ENCODE peak calls at places on chromosome 4, in seven cellular contexts. P is brain microvascular endothelial cell, G is NB4, V is dorsolateral prefrontal cortex, A is Peyer's patch, M is cardiac muscle cell, H is AG04450. K is an unnamed sample.

GRCh38 chr4:20078644-20079043 is 173.1 kb upstream of the SLIT2 start:
- DNase-seq in A (no peak), H (no peak), V (no peak), P (no peak), G (no peak), M (no peak), K (no peak)

GRCh38 chr4:99395595-99396364 is 39.4 kb downstream of the ADH7 start:
- DNase-seq in H (no peak), M (no peak), G (no peak), A (no peak), P (peak; percentile 62), V (no peak), K (no peak)

GRCh38 chr4:69601065-69601464 is 38.4 kb downstream of the UGT2A2 start:
- DNase-seq in G (no peak), H (no peak), M (no peak), V (no peak), P (no peak), A (no peak), K (no peak)

GRCh38 chr4:99816611-99817309 is at the start of gene DAPP1:
- DNase-seq in V (no peak), A (peak; percentile 93), H (no peak), G (peak; percentile 85), M (no peak), P (no peak), K (no peak)

GRCh38 chr4:127622923-127623754 is 9.6 kb upstream of the INTU start:
- DNase-seq in A (no peak), V (no peak), P (peak; percentile 29), H (no peak), M (peak; percentile 54), G (peak; percentile 47), K (no peak)

GRCh38 chr4:82688091-82688815 is 110.3 kb downstream of the SCD5 start:
- DNase-seq in P (no peak), M (no peak), H (no peak), V (no peak), G (no peak), A (no peak), K (no peak)

GRCh38 chr4:177322156-177322685 is 12.5 kb downstream of the NEIL3 start:
- DNase-seq in M (no peak), P (no peak), V (no peak), G (no peak), H (no peak), A (no peak), K (no peak)

GRCh38 chr4:95417531-95417930 is 131.2 kb downstream of the UNC5C start:
- DNase-seq in H (no peak), M (no peak), P (no peak), A (no peak), V (no peak), G (no peak), K (no peak)

GRCh38 chr4:134202136-134202535 is 547 bp upstream of the PABPC4L start:
- DNase-seq in P (no peak), A (no peak), M (no peak), H (no peak), G (no peak), V (no peak), K (no peak)

GRCh38 chr4:77734928-77735327 is 84.2 kb downstream of the CNOT6L start:
- DNase-seq in M (no peak), V (no peak), H (peak; percentile 26), P (peak; percentile 77), G (peak; percentile 90), A (no peak), K (peak; percentile 68)

GRCh38 chr4:125719987-125720386 is 405.2 kb downstream of the FAT4 start:
- DNase-seq in A (no peak), M (no peak), P (peak; percentile 16), V (no peak), G (no peak), H (no peak), K (no peak)

GRCh38 chr4:29596228-29596627 is 1123.9 kb upstream of the PCDH7 start:
- DNase-seq in H (no peak), P (no peak), M (no peak), G (no peak), V (no peak), A (no peak), K (no peak)

GRCh38 chr4:115126487-115126886 is 13.1 kb upstream of the NDST4 start:
- DNase-seq in G (no peak), A (no peak), M (peak; percentile 39), P (peak; percentile 69), H (no peak), V (no peak), K (no peak)

GRCh38 chr4:11669156-11669555 is 240.5 kb upstream of the HS3ST1 start:
- DNase-seq in H (no peak), A (no peak), G (no peak), P (peak; percentile 3), M (no peak), V (no peak), K (peak; percentile 78)

GRCh38 chr4:140721088-140721421 is 35.1 kb downstream of the TBC1D9 start:
- DNase-seq in P (no peak), A (no peak), G (no peak), V (no peak), H (no peak), M (no peak), K (no peak)

GRCh38 chr4:8135666-8136065 is 22.9 kb downstream of the ABLIM2 start:
- DNase-seq in A (no peak), H (no peak), V (no peak), M (peak; percentile 71), G (no peak), P (no peak), K (no peak)

GRCh38 chr4:52618795-52619590 is 40.1 kb downstream of the USP46 start:
- DNase-seq in A (no peak), P (no peak), H (no peak), G (no peak), M (peak; percentile 51), V (no peak), K (no peak)

GRCh38 chr4:39970559-39971270 is 7.0 kb downstream of the PDS5A start:
- DNase-seq in P (no peak), M (no peak), G (peak; percentile 23), H (no peak), V (no peak), A (peak; percentile 65), K (peak; percentile 57)

GRCh38 chr4:151228196-151229119 is 48.5 kb upstream of the PRSS48 start:
- DNase-seq in P (peak; percentile 35), V (no peak), G (no peak), M (no peak), A (no peak), H (no peak), K (no peak)

GRCh38 chr4:26938516-26938915 is 77.9 kb downstream of the STIM2 start:
- DNase-seq in M (peak; percentile 13), H (no peak), P (no peak), G (no peak), V (no peak), A (no peak), K (no peak)

GRCh38 chr4:26061248-26061986 is 147.4 kb downstream of the SMIM20 start:
- DNase-seq in M (peak; percentile 48), H (no peak), A (no peak), V (no peak), G (peak; percentile 83), P (peak; percentile 29), K (no peak)

GRCh38 chr4:62474802-62475201 is 1274.7 kb downstream of the ADGRL3 start:
- DNase-seq in H (no peak), P (no peak), A (no peak), G (no peak), V (no peak), M (no peak), K (no peak)

GRCh38 chr4:37737456-37737855 is 51.3 kb upstream of the RELL1 start:
- DNase-seq in A (no peak), M (no peak), G (no peak), V (no peak), H (peak; percentile 20), P (peak; percentile 59), K (no peak)

GRCh38 chr4:155974957-155975356 is 21.3 kb upstream of the CTSO start:
- DNase-seq in V (no peak), P (no peak), A (no peak), M (no peak), H (no peak), G (no peak), K (no peak)

GRCh38 chr4:173413043-173413442 is 14.1 kb upstream of the SCRG1 start:
- DNase-seq in M (no peak), V (no peak), A (no peak), P (peak; percentile 43), G (peak; percentile 20), H (no peak), K (no peak)

GRCh38 chr4:6024450-6024960 is 6.3 kb upstream of the C4orf50 start:
- DNase-seq in G (no peak), P (no peak), M (no peak), V (peak; percentile 21), H (no peak), A (no peak), K (no peak)
- H3K4me3 ChIP-seq in G (no peak overlapping the region), P (no peak overlapping the region), M (no peak overlapping the region), V (no peak overlapping the region), H (no peak overlapping the region), A (no peak overlapping the region), K (no peak overlapping the region)

GRCh38 chr4:2712261-2712842 is 43.8 kb downstream of the TNIP2 start:
- DNase-seq in P (no peak), G (peak; percentile 60), V (no peak), A (no peak), M (peak; percentile 20), H (no peak), K (no peak)
- TF ChIP-seq CTCF in P (peak; percentile 63), G (peak; percentile 56), V (peak; percentile 14), A (no peak), M (peak; percentile 12), H (peak; percentile 32), K (peak; percentile 28)

GRCh38 chr4:138310498-138310897 is 68.3 kb upstream of the SLC7A11 start:
- DNase-seq in H (no peak), G (no peak), P (no peak), V (no peak), A (no peak), M (no peak), K (no peak)
- H3K4me3 ChIP-seq in H (no peak overlapping the region), G (no peak overlapping the region), P (no peak overlapping the region), V (peak overlapping the region; percentile 53), A (no peak overlapping the region), M (no peak overlapping the region), K (no peak overlapping the region)

GRCh38 chr4:22071749-22072148 is 123.2 kb upstream of the KCNIP4 start:
- DNase-seq in P (peak; percentile 5), M (no peak), A (no peak), G (no peak), H (no peak), V (no peak), K (no peak)

GRCh38 chr4:22072726-22073125 is 124.2 kb upstream of the KCNIP4 start:
- DNase-seq in P (no peak), H (no peak), G (no peak), M (no peak), A (no peak), V (no peak), K (no peak)

GRCh38 chr4:22077571-22077970 is 129.0 kb upstream of the KCNIP4 start:
- DNase-seq in M (no peak), H (no peak), G (no peak), V (no peak), P (no peak), A (no peak), K (no peak)

GRCh38 chr4:22070256-22070655 is 121.7 kb upstream of the KCNIP4 start:
- DNase-seq in M (no peak), V (no peak), P (no peak), G (no peak), A (no peak), H (no peak), K (no peak)

DNA sequence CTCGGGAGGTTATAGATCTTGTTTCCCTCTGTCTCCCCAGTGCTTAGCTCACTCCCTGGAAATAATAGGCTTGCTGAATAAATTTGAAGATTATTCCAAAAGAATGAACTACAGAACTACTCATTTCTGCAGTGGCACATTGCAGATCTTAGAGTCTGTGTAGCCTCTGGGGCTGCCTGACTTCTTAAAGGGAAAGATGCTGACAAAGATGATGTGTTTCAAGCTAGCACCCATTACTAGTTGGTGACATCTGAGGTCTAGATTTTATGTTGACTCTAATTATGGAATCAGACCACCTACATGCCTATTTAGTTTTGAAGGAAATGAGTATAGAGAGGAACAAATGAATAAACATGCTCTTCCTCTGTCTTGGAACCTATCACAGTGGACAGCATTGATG is 123.7 kb upstream of the KCNIP4 start:
- DNase-seq in V (no peak), M (no peak), G (no peak), P (no peak), H (no peak), A (no peak), K (no peak)
- TF ChIP-seq CTCF in V (no peak), M (no peak), G (no peak), P (no peak), H (no peak), A (no peak), K (no peak)

K was measured in epithelial cell of proximal tubule.